ENCODE peak calls at places on chromosomes 11 and 22, in five cellular contexts. C is stimulated activated naive CD8-positive, alpha-beta T cell treated with anti-CD3 and anti-CD28 coated beads, Interleukin-15, Interleukin-2, amounts not matched to agents 100 U/mL and 50 U/mL, for 24 hours; G is Calu3; P is T follicular helper cell; D is activated CD4-positive, alpha-beta T cell treated with anti-CD3 and anti-CD28 coated beads, Interleukin-2, amount 50 U/mL, for 24 hours. L is an unnamed sample.

GRCh38 chr11:11270236-11270775 is 82.7 kb downstream of the CSNK2A3 start:
- DNase-seq in C (no peak), G (no peak), P (no peak), D (no peak), L (no peak)

GRCh38 chr22:30875481-30876215 is 92.9 kb downstream of the MORC2 start:
- DNase-seq in C (no peak), G (no peak), P (no peak), D (no peak), L (peak; percentile 16)

GRCh38 chr11:44515085-44515484 is 50.4 kb upstream of the CD82 start:
- DNase-seq in C (no peak), G (no peak), P (no peak), D (no peak), L (no peak)

GRCh38 chr22:27318516-27318915 is 483.0 kb downstream of the MN1 start:
- DNase-seq in C (no peak), G (no peak), P (no peak), D (no peak), L (peak; percentile 89)

GRCh38 chr11:35335226-35335625 is 84.1 kb downstream of the SLC1A2 start:
- DNase-seq in C (no peak), G (no peak), P (no peak), D (no peak), L (peak; percentile 89)

GRCh38 chr11:73553266-73553665 is 44.6 kb downstream of the FAM168A start:
- DNase-seq in C (no peak), G (no peak), P (no peak), D (no peak), L (no peak)

GRCh38 chr11:43576834-43577521 is 103.6 kb upstream of the HSD17B12 start:
- DNase-seq in C (peak; percentile 40), G (peak; percentile 51), P (no peak), D (no peak), L (peak; percentile 46)

GRCh38 chr22:37214431-37215025 is 2.3 kb upstream of the SSTR3 start:
- DNase-seq in C (no peak), G (no peak), P (no peak), D (no peak), L (no peak)

L was measured in AG10803.